ENCODE peak calls at places on chromosomes 5 and 9, in nine cellular contexts. R is stimulated activated naive CD8-positive, alpha-beta T cell treated with anti-CD3 and anti-CD28 coated beads, Interleukin-15, Interleukin-2, amounts not matched to agents 100 U/mL and 50 U/mL, for 24 hours; G is spleen; V is lung; P is mesothelial cell of epicardium; C is EH; N is BE2C; K is adrenal gland; U is M059J. D is an unnamed sample.

GRCh38 chr5:127926974-127927373 is 156.6 kb upstream of the SLC12A2 start:
- DNase-seq in K (no peak), P (no peak), N (no peak), R (no peak), C (no peak), G (no peak), V (no peak), U (no peak), D (no peak)

GRCh38 chr9:77454668-77455067 is 193.5 kb downstream of the GNA14 start:
- DNase-seq in G (no peak), C (peak), U (no peak), N (no peak), R (no peak), V (no peak), P (no peak), K (no peak), D (no peak)

GRCh38 chr5:126939887-126940286 is 90.5 kb downstream of the MARCHF3 start:
- DNase-seq in K (no peak), R (no peak), U (peak), G (no peak), V (no peak), P (no peak), C (peak), N (no peak), D (no peak)

GRCh38 chr5:167303582-167303981 is 987.9 kb upstream of the WWC1 start:
- DNase-seq in U (no peak), N (no peak), C (no peak), V (no peak), K (no peak), R (no peak), G (no peak), P (no peak), D (no peak)

GRCh38 chr9:113646946-113647914 is 183.7 kb downstream of the RGS3 start:
- DNase-seq in K (peak), P (no peak), V (no peak), U (no peak), R (no peak), N (no peak), C (no peak), G (peak), D (no peak)

GRCh38 chr9:122445155-122445749 is 32.5 kb downstream of the OR1J1 start:
- DNase-seq in C (peak), P (no peak), K (no peak), R (no peak), N (no peak), U (peak), V (no peak), G (no peak), D (no peak)

GRCh38 chr5:95114305-95114704 is 170.6 kb downstream of the MCTP1 start:
- DNase-seq in R (no peak), U (no peak), G (no peak), N (no peak), C (no peak), K (no peak), P (no peak), V (no peak), D (no peak)

GRCh38 chr5:157387164-157387563 is 72.8 kb upstream of the NIPAL4 start:
- DNase-seq in G (no peak), R (no peak), K (no peak), V (no peak), C (no peak), N (no peak), P (no peak), U (no peak), D (no peak)

GRCh38 chr9:8845376-8845775 is 1045.8 kb upstream of the DMAC1 start:
- DNase-seq in V (no peak), R (no peak), U (no peak), G (no peak), P (no peak), K (no peak), N (no peak), C (no peak), D (no peak)

GRCh38 chr5:132506094-132506692 is 15.6 kb upstream of the IRF1 start:
- DNase-seq in P (no peak), U (peak), C (peak), V (peak), G (no peak), R (no peak), N (no peak), K (no peak), D (peak)

GRCh38 chr5:177370488-177371119 is 12.9 kb downstream of the RGS14 start:
- DNase-seq in V (peak), U (peak), R (peak), P (peak), N (peak), C (peak), G (peak), K (peak), D (peak)

GRCh38 chr9:37836386-37836785 is 35.8 kb downstream of the DCAF10 start:
- DNase-seq in R (no peak), C (no peak), G (no peak), U (no peak), N (no peak), P (no peak), V (no peak), K (no peak), D (no peak)

GRCh38 chr9:82423700-82424099 is 435.1 kb downstream of the SPATA31D1 start:
- DNase-seq in K (no peak), C (no peak), P (no peak), R (no peak), U (no peak), G (no peak), N (no peak), V (no peak), D (no peak)

GRCh38 chr5:32058101-32058500 is 116.0 kb downstream of the GOLPH3 start:
- DNase-seq in N (no peak), V (no peak), G (no peak), U (peak), K (no peak), C (no peak), R (no peak), P (no peak), D (no peak)

GRCh38 chr5:173423452-173424117 is 95.4 kb upstream of the STC2 start:
- DNase-seq in K (no peak), R (no peak), P (no peak), C (no peak), V (no peak), N (no peak), U (no peak), G (no peak), D (no peak)

GRCh38 chr9:71662086-71662485 is 106.2 kb downstream of the CEMIP2 start:
- DNase-seq in N (no peak), G (no peak), C (no peak), K (no peak), P (no peak), U (no peak), V (no peak), R (no peak), D (no peak)

GRCh38 chr5:149865746-149866145 is 78.8 kb downstream of the PDE6A start:
- DNase-seq in N (no peak), R (no peak), U (no peak), P (no peak), G (no peak), V (no peak), K (no peak), C (no peak), D (no peak)

GRCh38 chr5:150636391-150637244 is 3.8 kb upstream of the SYNPO start:
- DNase-seq in N (peak), G (no peak), K (peak), U (peak), V (peak), R (no peak), C (peak), P (no peak), D (peak)

GRCh38 chr9:9389904-9390303 is 1222.9 kb downstream of the PTPRD start:
- DNase-seq in K (no peak), N (no peak), U (no peak), P (no peak), R (no peak), G (no peak), V (no peak), C (no peak), D (no peak)

GRCh38 chr9:131762356-131762932 is 22.6 kb upstream of the RAPGEF1 start:
- DNase-seq in P (peak), K (peak), C (peak), V (peak), R (peak), G (peak), N (peak), U (peak), D (peak)

GRCh38 chr9:110282023-110282766 is 25.9 kb upstream of the TXN start:
- DNase-seq in V (no peak), N (no peak), R (no peak), C (peak), G (no peak), K (no peak), P (no peak), U (peak), D (no peak)

GRCh38 chr9:112809351-112809848 is 58.8 kb downstream of the SNX30 start:
- DNase-seq in N (no peak), U (no peak), P (no peak), C (no peak), R (no peak), V (no peak), G (peak), K (no peak), D (no peak)